ENCODE peak calls at places on chromosome 1, in six cellular contexts. W is BJ, Z is retinal pigment epithelial cell, L is A549, C is choroid plexus epithelial cell, F is IMR-90. K is an unnamed sample.

GRCh38 chr1:1665815-1666251 is 7.0 kb upstream of the CDK11B start:
- DNase-seq in W (no peak), L (no peak), C (no peak), F (no peak), Z (no peak), K (no peak)

GRCh38 chr1:21334214-21335087 is 44.2 kb upstream of the ECE1 start:
- DNase-seq in L (peak; percentile 41), F (peak; percentile 86), W (peak; percentile 66), Z (no peak), C (peak; percentile 88), K (no peak)

GRCh38 chr1:58927026-58927721 is 143.3 kb upstream of the JUN start:
- DNase-seq in C (no peak), L (no peak), W (no peak), Z (no peak), F (peak; percentile 12), K (no peak)

GRCh38 chr1:61079898-61080336 is 2.4 kb upstream of the NFIA start:
- DNase-seq in C (peak; percentile 86), W (peak; percentile 19), F (peak; percentile 67), L (no peak), Z (no peak), K (no peak)

GRCh38 chr1:182601416-182601786 is 2.8 kb downstream of the RGS16 start:
- DNase-seq in F (peak; percentile 76), Z (peak; percentile 37), C (peak; percentile 89), L (peak; percentile 71), W (no peak), K (peak; percentile 79)

GRCh38 chr1:966603-967295 is 467 bp downstream of the PLEKHN1 start:
- DNase-seq in F (peak; percentile 50), L (peak; percentile 65), Z (no peak), W (no peak), C (peak; percentile 44), K (no peak)

GRCh38 chr1:76832521-76832920 is 34.8 kb upstream of the ST6GALNAC5 start:
- DNase-seq in L (no peak), F (no peak), C (no peak), Z (no peak), W (no peak), K (no peak)

GRCh38 chr1:109299087-109299983 is 7.5 kb downstream of the MYBPHL start:
- DNase-seq in C (peak; percentile 97), W (peak; percentile 61), F (peak; percentile 97), L (no peak), Z (no peak), K (peak; percentile 27)

GRCh38 chr1:108199231-108199657 is 899 bp downstream of the SLC25A24 start:
- DNase-seq in Z (no peak), W (no peak), C (peak; percentile 32), F (peak; percentile 23), L (peak; percentile 13), K (no peak)

GRCh38 chr1:206513312-206514111 is 6.2 kb downstream of the RASSF5 start:
- DNase-seq in Z (peak; percentile 63), F (peak; percentile 87), W (peak; percentile 61), C (peak; percentile 68), L (no peak), K (no peak)

GRCh38 chr1:206808615-206809014 is 36.3 kb upstream of the IL10 start:
- DNase-seq in W (no peak), F (peak; percentile 57), C (peak; percentile 69), L (no peak), Z (no peak), K (no peak)

GRCh38 chr1:147852706-147853225 is 49.8 kb upstream of the GJA8 start:
- DNase-seq in Z (no peak), F (no peak), L (no peak), C (no peak), W (no peak), K (no peak)

GRCh38 chr1:110393691-110394564 is 3.1 kb upstream of the SLC16A4 start:
- DNase-seq in W (peak; percentile 66), Z (no peak), L (peak; percentile 12), C (peak; percentile 87), F (peak; percentile 92), K (no peak)

GRCh38 chr1:18110968-18111367 is 3.4 kb downstream of the IGSF21 start:
- DNase-seq in L (no peak), W (no peak), F (no peak), Z (no peak), C (no peak), K (no peak)

GRCh38 chr1:172278478-172278877 is 142.0 kb upstream of the C1orf105 start:
- DNase-seq in L (no peak), C (peak; percentile 93), W (no peak), F (peak; percentile 82), Z (no peak), K (no peak)

DNA sequence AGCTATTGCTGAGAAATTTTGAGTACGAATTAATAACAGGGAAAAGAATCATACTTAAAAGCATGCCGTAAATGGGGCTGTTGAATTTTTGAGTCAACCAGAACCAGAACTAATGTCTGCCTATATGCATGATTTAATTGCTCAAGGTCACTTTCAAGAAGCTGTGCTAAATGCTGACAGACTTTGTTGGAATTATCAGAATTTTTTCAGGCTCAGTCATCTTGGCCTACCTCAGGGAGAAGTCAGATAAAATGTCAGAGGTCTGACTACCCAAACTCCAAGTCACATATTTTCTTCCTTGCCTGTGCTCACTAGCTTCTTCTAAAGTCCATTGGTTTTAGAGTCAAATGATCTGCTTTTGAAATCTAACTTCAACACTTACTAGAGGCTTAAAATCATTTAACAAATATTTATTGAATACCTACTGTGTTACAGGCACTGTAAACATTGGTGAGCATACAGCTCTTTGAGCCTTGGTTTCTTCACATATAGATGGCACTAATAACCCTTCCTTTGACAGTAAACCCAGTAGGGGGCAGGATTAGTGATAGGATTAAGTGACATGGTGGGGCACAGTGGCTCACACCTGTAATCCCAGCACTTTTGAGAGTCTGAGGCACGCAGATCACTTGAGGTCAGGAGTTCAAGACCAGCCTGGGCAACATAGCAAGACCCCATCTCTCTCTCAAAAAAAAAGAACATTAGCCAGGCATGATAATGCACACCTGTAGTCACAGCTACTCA is 121.2 kb upstream of the SLC44A3 start:
- DNase-seq in W (peak; percentile 75), F (peak; percentile 63), C (peak; percentile 64), L (peak; percentile 6), Z (peak; percentile 13), K (no peak)
- TF ChIP-seq CTCF in W (peak; percentile 15), F (no peak), C (no peak), L (no peak), Z (no peak), K (no peak)

GRCh38 chr1:37477946-37478345 is 3.6 kb downstream of the ZC3H12A start:
- DNase-seq in Z (no peak), F (no peak), L (no peak), C (no peak), W (no peak), K (no peak)
- H3K4me3 ChIP-seq in Z (peak overlapping the region; percentile 86), F (no peak overlapping the region), L (peak overlapping the region; percentile 85), C (peak overlapping the region; percentile 61), W (peak overlapping the region; percentile 75), K (peak overlapping the region; percentile 86)

GRCh38 chr1:245434285-245434684 is 279.5 kb downstream of the KIF26B start:
- DNase-seq in F (no peak), L (peak; percentile 25), C (peak; percentile 22), Z (no peak), W (no peak), K (no peak)
- TF ChIP-seq CTCF in F (no peak), L (no peak), C (peak; percentile 28), Z (no peak), W (peak; percentile 2), K (no peak)

GRCh38 chr1:156445789-156446263 is 54.7 kb downstream of the MEF2D start:
- DNase-seq in C (peak; percentile 83), L (peak; percentile 87), W (peak; percentile 13), F (peak; percentile 69), Z (peak; percentile 12), K (peak; percentile 28)
- H3K4me3 ChIP-seq in C (no peak overlapping the region), L (no peak overlapping the region), W (no peak overlapping the region), F (no peak overlapping the region), Z (no peak overlapping the region), K (no peak overlapping the region)